ENCODE peak calls at places on chromosomes 12 and 14, in six cellular contexts. Z is A549, H is hepatocyte, E is Peyer's patch, P is left ventricle myocardium inferior, F is HCT116. M is an unnamed sample.
A peak's percentile ranks its signal among the peaks of the same experiment; 100 is the strongest.

GRCh38 chr14:105090493-105091334 is 25.5 kb upstream of the GPR132 start:
- DNase-seq in Z (peak; percentile 78), E (peak; percentile 93), P (peak; percentile 87), H (peak; percentile 92), F (peak; percentile 71), M (peak; percentile 72)

GRCh38 chr14:76430017-76430416 is 54.1 kb downstream of the ESRRB start:
- DNase-seq in F (no peak), H (no peak), P (no peak), Z (no peak), E (no peak), M (no peak)

GRCh38 chr12:27305673-27306504 is 26.7 kb upstream of the BMAL2 start:
- DNase-seq in H (peak; percentile 52), Z (peak; percentile 15), E (no peak), F (peak; percentile 27), P (no peak), M (no peak)

GRCh38 chr14:61444215-61444768 is 122.9 kb downstream of the PRKCH start:
- DNase-seq in E (peak; percentile 83), P (no peak), F (no peak), H (no peak), Z (no peak), M (no peak)

GRCh38 chr14:57182760-57183503 is 85.8 kb downstream of the EXOC5 start:
- DNase-seq in E (no peak), H (peak; percentile 18), Z (no peak), F (peak; percentile 16), P (no peak), M (peak; percentile 66)

GRCh38 chr14:58638231-58639205 is 756 bp downstream of the DACT1 start:
- DNase-seq in F (no peak), Z (no peak), H (peak; percentile 66), E (peak; percentile 53), P (peak; percentile 24), M (peak; percentile 29)

GRCh38 chr14:50381823-50382287 is 14.8 kb downstream of the CDKL1 start:
- DNase-seq in H (no peak), F (no peak), P (no peak), Z (no peak), E (no peak), M (no peak)

GRCh38 chr12:53039851-53040250 is 10.0 kb upstream of the TNS2 start:
- DNase-seq in F (no peak), Z (no peak), P (no peak), E (no peak), H (no peak), M (no peak)

GRCh38 chr14:82689948-82690347 is 1156.3 kb upstream of the SEL1L start:
- DNase-seq in P (no peak), H (no peak), E (no peak), F (no peak), Z (no peak), M (no peak)

GRCh38 chr14:70108419-70108818 is 80.3 kb downstream of the SLC8A3 start:
- DNase-seq in P (no peak), H (no peak), E (no peak), Z (no peak), F (no peak), M (no peak)

GRCh38 chr12:79657136-79657535 is 33.6 kb downstream of the PAWR start:
- DNase-seq in F (no peak), E (no peak), H (no peak), P (no peak), Z (no peak), M (no peak)

GRCh38 chr12:113889806-113890581 is 76.1 kb downstream of the RBM19 start:
- DNase-seq in H (no peak), Z (no peak), E (no peak), P (no peak), F (no peak), M (no peak)

GRCh38 chr14:55533960-55534359 is 46.0 kb upstream of the KTN1 start:
- DNase-seq in E (no peak), F (no peak), P (no peak), H (no peak), Z (no peak), M (no peak)

GRCh38 chr14:101241147-101241546 is 320.1 kb upstream of the DIO3 start:
- DNase-seq in E (no peak), P (no peak), F (no peak), Z (no peak), H (no peak), M (no peak)

GRCh38 chr14:24233538-24233866 is 773 bp downstream of the GMPR2 start:
- DNase-seq in P (no peak), H (no peak), Z (no peak), E (no peak), F (no peak), M (no peak)

DNA sequence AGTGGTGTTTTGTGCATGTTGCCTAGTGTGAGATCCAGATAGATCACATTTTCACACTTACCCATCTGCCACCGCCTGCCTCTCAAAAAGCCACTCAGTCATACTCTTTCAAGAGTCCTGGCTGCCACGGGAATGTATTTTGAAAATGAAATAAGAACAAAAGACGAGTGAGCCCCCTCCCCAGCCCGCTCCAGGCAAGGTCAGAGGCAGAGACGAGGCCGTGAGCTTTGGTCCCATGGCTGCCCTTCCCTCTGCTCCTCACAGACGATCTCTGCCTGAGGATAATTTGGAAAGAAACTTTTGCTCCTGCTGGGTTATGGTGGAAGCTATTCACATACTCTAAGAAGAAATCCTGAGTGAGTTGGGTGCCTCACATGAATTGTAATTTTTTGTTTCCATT is 924.3 kb downstream of the BCL11B start:
- DNase-seq in E (no peak), F (no peak), Z (no peak), P (no peak), H (no peak), M (no peak)
- H3K4me1 ChIP-seq in E (no peaks in the 10 kb centered on the region), F (no peaks in the 10 kb centered on the region), Z (no peaks in the 10 kb centered on the region), P (no peaks in the 10 kb centered on the region), H (no peaks in the 10 kb centered on the region), M (no peaks in the 10 kb centered on the region)

DNA sequence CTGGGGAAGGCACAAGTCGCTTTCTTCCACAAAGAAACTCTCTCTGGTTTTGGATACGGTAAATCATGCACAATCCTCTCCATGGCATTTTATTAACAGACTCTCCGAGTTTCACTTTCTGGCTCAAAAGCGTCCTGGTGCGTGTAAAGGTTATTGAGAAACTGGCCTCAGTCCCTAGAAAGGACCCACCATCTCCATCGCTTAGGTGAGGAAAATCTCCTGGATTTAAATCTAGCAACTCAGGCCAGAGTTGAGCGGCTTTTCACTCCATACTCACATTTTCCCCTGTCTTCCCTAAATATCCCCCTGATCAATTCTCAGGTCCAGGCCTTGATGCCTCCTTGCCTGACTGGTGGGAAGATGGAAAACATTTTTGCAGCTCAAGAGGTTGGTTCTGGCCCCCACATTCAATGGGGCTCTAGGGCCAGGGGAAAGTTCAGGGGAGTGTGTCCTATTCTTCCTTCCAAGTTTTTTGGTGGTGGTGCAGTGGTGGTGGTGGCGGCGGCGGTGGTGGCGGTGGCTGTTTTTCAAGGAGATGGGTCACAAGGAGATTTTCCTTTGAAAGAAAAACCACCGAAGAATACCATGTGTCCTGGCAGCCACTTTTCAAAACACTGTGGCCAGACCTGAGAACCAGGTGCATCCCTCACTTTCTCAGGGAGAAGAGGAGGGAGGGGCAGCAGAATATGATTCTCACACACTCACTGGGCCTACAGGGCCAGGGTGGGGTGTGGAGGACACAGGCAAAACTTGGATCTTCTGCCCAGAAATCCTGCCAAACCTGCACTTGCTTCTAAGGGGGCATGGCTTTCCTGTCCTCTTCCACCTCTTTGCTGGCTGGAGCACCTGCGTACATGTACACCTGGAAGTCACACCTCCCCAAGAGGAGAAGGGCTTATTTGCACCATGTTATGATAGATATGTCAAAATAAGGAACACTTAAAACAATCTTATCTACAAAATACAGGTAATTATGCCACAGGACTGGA is 46.7 kb upstream of the PNMA1 start:
- DNase-seq in P (no peak), Z (no peak), E (no peak), H (no peak), F (no peak), M (no peak)
- H3K4me1 ChIP-seq in P (peaks cover 93% of the 10 kb centered on the region), Z (peaks cover 80% of the 10 kb centered on the region), E (peaks cover 39% of the 10 kb centered on the region), H (peaks cover 69% of the 10 kb centered on the region), F (peaks cover 56% of the 10 kb centered on the region), M (peaks cover 20% of the 10 kb centered on the region)

GRCh38 chr12:110557300-110557699 is 25.8 kb downstream of the PPTC7 start:
- DNase-seq in F (no peak), Z (no peak), H (no peak), P (no peak), E (no peak), M (no peak)
- H3K4me1 ChIP-seq in F (peaks cover 6% of the 10 kb centered on the region), Z (peaks cover 36% of the 10 kb centered on the region), H (no peaks in the 10 kb centered on the region), P (peaks cover 98% of the 10 kb centered on the region), E (no peaks in the 10 kb centered on the region), M (peaks cover 10% of the 10 kb centered on the region)

DNA sequence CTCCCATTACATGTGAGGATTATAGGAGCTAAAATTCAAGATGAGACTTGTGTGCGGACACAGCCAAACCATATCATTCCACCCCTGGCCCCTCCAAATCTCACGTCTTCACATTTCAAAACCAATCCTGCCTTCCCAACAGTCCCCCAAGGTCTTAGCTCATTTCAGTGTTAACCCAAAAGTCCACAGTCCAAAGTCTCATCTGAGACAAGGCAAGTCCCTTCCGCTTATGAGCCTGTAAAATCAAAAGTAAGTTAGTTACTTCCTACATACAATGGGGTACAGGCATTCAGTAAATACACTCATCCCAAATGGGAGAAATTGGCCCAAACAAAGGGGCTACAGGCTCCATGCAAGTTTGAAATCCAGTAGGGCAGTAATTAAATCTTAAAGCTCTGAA is 76.1 kb downstream of the CRADD start:
- DNase-seq in F (no peak), H (no peak), Z (no peak), P (no peak), E (no peak), M (no peak)
- H3K4me1 ChIP-seq in F (peaks cover 4% of the 10 kb centered on the region), H (peaks cover 9% of the 10 kb centered on the region), Z (no peaks in the 10 kb centered on the region), P (peaks cover 44% of the 10 kb centered on the region), E (no peaks in the 10 kb centered on the region), M (no peaks in the 10 kb centered on the region)

DNA sequence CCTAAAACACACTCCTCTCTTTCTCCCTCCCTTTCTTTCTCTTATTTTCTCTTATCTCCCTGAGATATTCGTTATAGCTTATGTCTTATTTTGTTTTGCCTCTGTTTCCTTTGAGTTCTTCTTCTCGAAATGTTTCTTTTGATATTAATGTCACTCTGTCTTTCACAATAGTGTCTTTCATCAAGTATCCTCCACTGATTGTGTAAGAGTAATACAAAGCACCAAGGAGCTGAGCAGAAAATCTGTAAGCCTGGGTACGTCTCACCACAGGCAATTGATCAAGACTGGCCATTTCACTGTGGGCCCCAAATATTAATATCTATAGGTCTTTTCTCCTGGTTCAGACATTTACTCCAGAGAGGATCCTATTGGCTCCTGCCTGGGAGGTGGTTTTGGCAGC is 4.8 kb upstream of the LYZ start:
- DNase-seq in P (no peak), E (no peak), Z (no peak), F (no peak), H (no peak), M (no peak)
- H3K4me1 ChIP-seq in P (peaks cover 3% of the 10 kb centered on the region), E (no peaks in the 10 kb centered on the region), Z (no peaks in the 10 kb centered on the region), F (peaks cover 4% of the 10 kb centered on the region), H (no peaks in the 10 kb centered on the region), M (no peaks in the 10 kb centered on the region)

M was measured in HAP-1.